ENCODE peak calls at places on chromosome 14, in six cellular contexts. N is fibroblast of mammary gland, Q is anterior cingulate cortex, W is frontal cortex, L is astrocyte of the spinal cord, K is right cardiac atrium. U is an unnamed sample.

GRCh38 chr14:103151270-103151933 is 28.1 kb downstream of the TNFAIP2 start:
- DNase-seq in N (no peak), Q (no peak), W (no peak), L (no peak), K (no peak), U (peak; percentile 25)

GRCh38 chr14:32449640-32450039 is 120.5 kb downstream of the AKAP6 start:
- DNase-seq in N (no peak), Q (no peak), W (no peak), L (no peak), K (no peak), U (no peak)

GRCh38 chr14:74427651-74428050 is 1.6 kb upstream of the SYNDIG1L start:
- DNase-seq in N (no peak), Q (no peak), W (no peak), L (no peak), K (no peak), U (no peak)

GRCh38 chr14:77128414-77128891 is 13.1 kb downstream of the ZDHHC22 start:
- DNase-seq in N (peak; percentile 15), Q (no peak), W (no peak), L (no peak), K (no peak), U (peak; percentile 26)

GRCh38 chr14:57008534-57008933 is 198.3 kb upstream of the OTX2 start:
- DNase-seq in N (no peak), Q (no peak), W (no peak), L (no peak), K (no peak), U (no peak)

GRCh38 chr14:57078054-57078453 is 190.7 kb downstream of the EXOC5 start:
- DNase-seq in N (no peak), Q (no peak), W (no peak), L (no peak), K (no peak), U (no peak)

GRCh38 chr14:67674139-67674479 is 323 bp downstream of the VTI1B start:
- DNase-seq in N (peak; percentile 40), Q (peak; percentile 75), W (peak; percentile 59), L (peak; percentile 49), K (peak; percentile 88), U (peak; percentile 52)

GRCh38 chr14:97854918-97855317 is 1057.7 kb downstream of the VRK1 start:
- DNase-seq in N (no peak), Q (no peak), W (no peak), L (no peak), K (no peak), U (no peak)

GRCh38 chr14:32883189-32883588 is 55.5 kb upstream of the NPAS3 start:
- DNase-seq in N (no peak), Q (no peak), W (no peak), L (no peak), K (no peak), U (peak; percentile 18)

GRCh38 chr14:74647834-74648361 is 35.9 kb upstream of the LTBP2 start:
- DNase-seq in N (no peak), Q (no peak), W (no peak), L (no peak), K (no peak), U (no peak)

GRCh38 chr14:91744068-91744480 is 12.2 kb upstream of the CATSPERB start:
- DNase-seq in N (peak; percentile 49), Q (no peak), W (no peak), L (no peak), K (no peak), U (no peak)

GRCh38 chr14:22824711-22825359 is 4.9 kb upstream of the MRPL52 start:
- DNase-seq in N (peak; percentile 98), Q (no peak), W (no peak), L (peak; percentile 98), K (no peak), U (peak; percentile 94)

GRCh38 chr14:76773956-76774355 is 12.7 kb downstream of the VASH1 start:
- DNase-seq in N (no peak), Q (no peak), W (no peak), L (no peak), K (no peak), U (no peak)

GRCh38 chr14:70909788-70910614 is 2.7 kb downstream of the PCNX1 start:
- DNase-seq in N (no peak), Q (no peak), W (no peak), L (no peak), K (no peak), U (no peak)

GRCh38 chr14:74988131-74988530 is 14.6 kb upstream of the EIF2B2 start:
- DNase-seq in N (peak; percentile 28), Q (no peak), W (no peak), L (peak; percentile 73), K (no peak), U (peak; percentile 90)

GRCh38 chr14:72559227-72559626 is 334.7 kb downstream of the DPF3 start:
- DNase-seq in N (peak; percentile 48), Q (no peak), W (no peak), L (peak; percentile 69), K (no peak), U (no peak)

GRCh38 chr14:105885561-105886320 is 359.4 kb downstream of the TMEM121 start:
- DNase-seq in N (no peak), Q (no peak), W (no peak), L (no peak), K (peak; percentile 38), U (no peak)

GRCh38 chr14:72045885-72046284 is 113.7 kb downstream of the RGS6 start:
- DNase-seq in N (no peak), Q (no peak), W (no peak), L (no peak), K (no peak), U (no peak)

GRCh38 chr14:36078080-36078479 is 98.4 kb downstream of the PTCSC3 start:
- DNase-seq in N (no peak), Q (no peak), W (no peak), L (no peak), K (no peak), U (no peak)

GRCh38 chr14:106821119-106821518 is 1294.7 kb downstream of the TMEM121 start:
- DNase-seq in N (no peak), Q (no peak), W (no peak), L (no peak), K (no peak), U (no peak)

GRCh38 chr14:89690139-89690538 is 264.4 kb downstream of the EFCAB11 start:
- DNase-seq in N (no peak), Q (no peak), W (no peak), L (no peak), K (no peak), U (no peak)

GRCh38 chr14:23478109-23478698 is 8.7 kb downstream of the NGDN start:
- DNase-seq in N (peak; percentile 69), Q (no peak), W (peak; percentile 15), L (peak; percentile 69), K (peak; percentile 62), U (peak; percentile 78)

GRCh38 chr14:102565331-102565887 is 27.0 kb upstream of the RCOR1 start:
- DNase-seq in N (no peak), Q (no peak), W (no peak), L (no peak), K (no peak), U (no peak)

GRCh38 chr14:61730756-61731373 is 31.4 kb upstream of the SNAPC1 start:
- DNase-seq in N (no peak), Q (no peak), W (no peak), L (no peak), K (no peak), U (no peak)

GRCh38 chr14:61252354-61253063 is 28.6 kb downstream of the TMEM30B start:
- DNase-seq in N (peak; percentile 97), Q (peak; percentile 46), W (peak; percentile 22), L (peak; percentile 97), K (peak; percentile 77), U (peak; percentile 98)

GRCh38 chr14:20956376-20956976 is 1.2 kb downstream of the RNASE2 start:
- DNase-seq in N (no peak), Q (no peak), W (no peak), L (no peak), K (no peak), U (no peak)

GRCh38 chr14:51576112-51576420 is 75.6 kb upstream of the FRMD6 start:
- DNase-seq in N (peak; percentile 57), Q (no peak), W (no peak), L (peak; percentile 80), K (no peak), U (peak; percentile 10)

GRCh38 chr14:23153891-23154796 is 29.3 kb downstream of the SLC7A8 start:
- DNase-seq in N (peak; percentile 93), Q (no peak), W (no peak), L (no peak), K (peak; percentile 96), U (peak; percentile 62)

GRCh38 chr14:72776701-72777255 is 117.1 kb downstream of the DPF3 start:
- DNase-seq in N (no peak), Q (no peak), W (no peak), L (no peak), K (no peak), U (no peak)

GRCh38 chr14:104138098-104138890 is at the start of gene KIF26A:
- DNase-seq in N (no peak), Q (no peak), W (peak; percentile 78), L (no peak), K (peak; percentile 82), U (no peak)

GRCh38 chr14:90483551-90483950 is 86.7 kb downstream of the CALM1 start:
- DNase-seq in N (no peak), Q (no peak), W (no peak), L (no peak), K (no peak), U (no peak)

GRCh38 chr14:65817011-65817410 is 404.5 kb downstream of the FUT8 start:
- DNase-seq in N (no peak), Q (no peak), W (no peak), L (no peak), K (no peak), U (peak; percentile 9)

GRCh38 chr14:81991998-81992397 is 458.3 kb upstream of the SEL1L start:
- DNase-seq in N (peak; percentile 1), Q (no peak), W (no peak), L (no peak), K (no peak), U (peak; percentile 4)

GRCh38 chr14:60304509-60304908 is 55.5 kb downstream of the PPM1A start:
- DNase-seq in N (no peak), Q (peak; percentile 13), W (no peak), L (no peak), K (peak; percentile 44), U (no peak)

U was measured in cardiac fibroblast.